ENCODE peak calls at places on chromosome 9, in seven cellular contexts. One of them, this sample, is unnamed.
A peak's percentile ranks its signal among the peaks of the same experiment; 100 is the strongest.

GRCh38 chr9:34413229-34413852 is 36.6 kb upstream of the MYORG start:
- DNase-seq in CD8-positive, alpha-beta memory T cell: no peak
- DNase-seq in psoas muscle: peak; percentile 44
- DNase-seq in left lung: no peak
- DNase-seq in naive thymus-derived CD4-positive, alpha-beta T cell: peak; percentile 5
- DNase-seq in hepatocyte: peak; percentile 76
- DNase-seq in IMR-90: peak; percentile 43
- DNase-seq in this sample: peak; percentile 40

GRCh38 chr9:122176916-122177315 is 17.2 kb downstream of the MORN5 start:
- DNase-seq in CD8-positive, alpha-beta memory T cell: no peak
- DNase-seq in left lung: no peak
- DNase-seq in IMR-90: no peak
- DNase-seq in psoas muscle: no peak
- DNase-seq in hepatocyte: no peak
- DNase-seq in naive thymus-derived CD4-positive, alpha-beta T cell: no peak
- DNase-seq in this sample: no peak

GRCh38 chr9:134101623-134102149 is 33.9 kb upstream of the BRD3 start:
- DNase-seq in CD8-positive, alpha-beta memory T cell: no peak
- DNase-seq in psoas muscle: no peak
- DNase-seq in naive thymus-derived CD4-positive, alpha-beta T cell: no peak
- DNase-seq in left lung: no peak
- DNase-seq in IMR-90: no peak
- DNase-seq in hepatocyte: no peak
- DNase-seq in this sample: no peak

GRCh38 chr9:15509931-15510788 is 610 bp downstream of the PSIP1 start:
- DNase-seq in CD8-positive, alpha-beta memory T cell: peak; percentile 47
- DNase-seq in naive thymus-derived CD4-positive, alpha-beta T cell: peak; percentile 50
- DNase-seq in left lung: peak; percentile 51
- DNase-seq in hepatocyte: peak; percentile 57
- DNase-seq in psoas muscle: peak; percentile 32
- DNase-seq in IMR-90: no peak
- DNase-seq in this sample: peak; percentile 29

GRCh38 chr9:42378418-42378815 is 195.0 kb downstream of the SPATA31A6 start:
- DNase-seq in psoas muscle: no peak
- DNase-seq in hepatocyte: no peak
- DNase-seq in left lung: no peak
- DNase-seq in CD8-positive, alpha-beta memory T cell: no peak
- DNase-seq in naive thymus-derived CD4-positive, alpha-beta T cell: no peak
- DNase-seq in IMR-90: no peak
- DNase-seq in this sample: no peak

GRCh38 chr9:122217640-122218039 is 11.1 kb downstream of the LHX6 start:
- DNase-seq in hepatocyte: no peak
- DNase-seq in naive thymus-derived CD4-positive, alpha-beta T cell: no peak
- DNase-seq in left lung: no peak
- DNase-seq in psoas muscle: no peak
- DNase-seq in IMR-90: no peak
- DNase-seq in CD8-positive, alpha-beta memory T cell: no peak
- DNase-seq in this sample: no peak

GRCh38 chr9:111959468-111959941 is 62.9 kb downstream of the UGCG start:
- DNase-seq in psoas muscle: peak; percentile 73
- DNase-seq in CD8-positive, alpha-beta memory T cell: no peak
- DNase-seq in hepatocyte: peak; percentile 85
- DNase-seq in left lung: peak; percentile 56
- DNase-seq in IMR-90: peak; percentile 89
- DNase-seq in naive thymus-derived CD4-positive, alpha-beta T cell: no peak
- DNase-seq in this sample: peak; percentile 13

GRCh38 chr9:108117775-108118174 is 628.2 kb upstream of the KLF4 start:
- DNase-seq in psoas muscle: no peak
- DNase-seq in CD8-positive, alpha-beta memory T cell: no peak
- DNase-seq in hepatocyte: no peak
- DNase-seq in IMR-90: no peak
- DNase-seq in naive thymus-derived CD4-positive, alpha-beta T cell: no peak
- DNase-seq in left lung: no peak
- DNase-seq in this sample: no peak

GRCh38 chr9:126619336-126619919 is 5.7 kb downstream of the LMX1B start:
- DNase-seq in left lung: no peak
- DNase-seq in CD8-positive, alpha-beta memory T cell: no peak
- DNase-seq in psoas muscle: no peak
- DNase-seq in naive thymus-derived CD4-positive, alpha-beta T cell: no peak
- DNase-seq in hepatocyte: no peak
- DNase-seq in IMR-90: no peak
- DNase-seq in this sample: no peak

GRCh38 chr9:26863074-26863473 is 29.5 kb downstream of the CAAP1 start:
- DNase-seq in IMR-90: peak; percentile 2
- DNase-seq in left lung: no peak
- DNase-seq in psoas muscle: no peak
- DNase-seq in naive thymus-derived CD4-positive, alpha-beta T cell: no peak
- DNase-seq in hepatocyte: peak; percentile 22
- DNase-seq in CD8-positive, alpha-beta memory T cell: no peak
- DNase-seq in this sample: no peak

GRCh38 chr9:7782390-7783120 is 17.0 kb downstream of the DMAC1 start:
- DNase-seq in CD8-positive, alpha-beta memory T cell: no peak
- DNase-seq in left lung: no peak
- DNase-seq in hepatocyte: no peak
- DNase-seq in psoas muscle: no peak
- DNase-seq in IMR-90: no peak
- DNase-seq in naive thymus-derived CD4-positive, alpha-beta T cell: no peak
- DNase-seq in this sample: no peak

GRCh38 chr9:123090956-123091355 is 57.5 kb downstream of the GPR21 start:
- DNase-seq in IMR-90: no peak
- DNase-seq in naive thymus-derived CD4-positive, alpha-beta T cell: no peak
- DNase-seq in CD8-positive, alpha-beta memory T cell: no peak
- DNase-seq in left lung: no peak
- DNase-seq in hepatocyte: no peak
- DNase-seq in psoas muscle: no peak
- DNase-seq in this sample: no peak

GRCh38 chr9:100595391-100596199 is 17.7 kb downstream of the CAVIN4 start:
- DNase-seq in IMR-90: peak; percentile 70
- DNase-seq in naive thymus-derived CD4-positive, alpha-beta T cell: peak; percentile 27
- DNase-seq in CD8-positive, alpha-beta memory T cell: no peak
- DNase-seq in hepatocyte: peak; percentile 77
- DNase-seq in left lung: no peak
- DNase-seq in psoas muscle: no peak
- DNase-seq in this sample: no peak

GRCh38 chr9:35891649-35892048 is 14.4 kb upstream of the HRCT1 start:
- DNase-seq in naive thymus-derived CD4-positive, alpha-beta T cell: no peak
- DNase-seq in CD8-positive, alpha-beta memory T cell: no peak
- DNase-seq in psoas muscle: no peak
- DNase-seq in IMR-90: no peak
- DNase-seq in hepatocyte: no peak
- DNase-seq in left lung: no peak
- DNase-seq in this sample: no peak

GRCh38 chr9:79917417-79917816 is 345.7 kb downstream of the TLE4 start:
- DNase-seq in left lung: no peak
- DNase-seq in naive thymus-derived CD4-positive, alpha-beta T cell: no peak
- DNase-seq in IMR-90: no peak
- DNase-seq in CD8-positive, alpha-beta memory T cell: no peak
- DNase-seq in psoas muscle: no peak
- DNase-seq in hepatocyte: no peak
- DNase-seq in this sample: no peak

GRCh38 chr9:113922160-113922559 is 46.1 kb downstream of the ZNF618 start:
- DNase-seq in CD8-positive, alpha-beta memory T cell: no peak
- DNase-seq in naive thymus-derived CD4-positive, alpha-beta T cell: no peak
- DNase-seq in hepatocyte: no peak
- DNase-seq in IMR-90: no peak
- DNase-seq in left lung: no peak
- DNase-seq in psoas muscle: no peak
- DNase-seq in this sample: no peak

GRCh38 chr9:113928269-113928668 is 52.2 kb downstream of the ZNF618 start:
- DNase-seq in left lung: no peak
- DNase-seq in IMR-90: no peak
- DNase-seq in psoas muscle: no peak
- DNase-seq in CD8-positive, alpha-beta memory T cell: no peak
- DNase-seq in naive thymus-derived CD4-positive, alpha-beta T cell: no peak
- DNase-seq in hepatocyte: no peak
- DNase-seq in this sample: no peak

GRCh38 chr9:113927277-113927676 is 51.2 kb downstream of the ZNF618 start:
- DNase-seq in psoas muscle: no peak
- DNase-seq in naive thymus-derived CD4-positive, alpha-beta T cell: no peak
- DNase-seq in hepatocyte: no peak
- DNase-seq in IMR-90: no peak
- DNase-seq in left lung: no peak
- DNase-seq in CD8-positive, alpha-beta memory T cell: no peak
- DNase-seq in this sample: no peak

GRCh38 chr9:113929634-113930092 is 53.6 kb downstream of the ZNF618 start:
- DNase-seq in CD8-positive, alpha-beta memory T cell: no peak
- DNase-seq in IMR-90: peak; percentile 87
- DNase-seq in naive thymus-derived CD4-positive, alpha-beta T cell: no peak
- DNase-seq in left lung: no peak
- DNase-seq in psoas muscle: no peak
- DNase-seq in hepatocyte: no peak
- DNase-seq in this sample: no peak

GRCh38 chr9:113926211-113926610 is 50.1 kb downstream of the ZNF618 start:
- DNase-seq in psoas muscle: no peak
- DNase-seq in naive thymus-derived CD4-positive, alpha-beta T cell: no peak
- DNase-seq in CD8-positive, alpha-beta memory T cell: no peak
- DNase-seq in left lung: no peak
- DNase-seq in IMR-90: no peak
- DNase-seq in hepatocyte: no peak
- DNase-seq in this sample: no peak
- H3K9me3 ChIP-seq in psoas muscle: peaks cover 24% of the 10 kb centered on the region
- H3K9me3 ChIP-seq in naive thymus-derived CD4-positive, alpha-beta T cell: no peaks in the 10 kb centered on the region
- H3K9me3 ChIP-seq in CD8-positive, alpha-beta memory T cell: no peaks in the 10 kb centered on the region
- H3K9me3 ChIP-seq in left lung: peaks cover 18% of the 10 kb centered on the region
- H3K9me3 ChIP-seq in IMR-90: peaks cover 5% of the 10 kb centered on the region
- H3K9me3 ChIP-seq in hepatocyte: no peaks in the 10 kb centered on the region
- H3K9me3 ChIP-seq in this sample: no peaks in the 10 kb centered on the region

DNA sequence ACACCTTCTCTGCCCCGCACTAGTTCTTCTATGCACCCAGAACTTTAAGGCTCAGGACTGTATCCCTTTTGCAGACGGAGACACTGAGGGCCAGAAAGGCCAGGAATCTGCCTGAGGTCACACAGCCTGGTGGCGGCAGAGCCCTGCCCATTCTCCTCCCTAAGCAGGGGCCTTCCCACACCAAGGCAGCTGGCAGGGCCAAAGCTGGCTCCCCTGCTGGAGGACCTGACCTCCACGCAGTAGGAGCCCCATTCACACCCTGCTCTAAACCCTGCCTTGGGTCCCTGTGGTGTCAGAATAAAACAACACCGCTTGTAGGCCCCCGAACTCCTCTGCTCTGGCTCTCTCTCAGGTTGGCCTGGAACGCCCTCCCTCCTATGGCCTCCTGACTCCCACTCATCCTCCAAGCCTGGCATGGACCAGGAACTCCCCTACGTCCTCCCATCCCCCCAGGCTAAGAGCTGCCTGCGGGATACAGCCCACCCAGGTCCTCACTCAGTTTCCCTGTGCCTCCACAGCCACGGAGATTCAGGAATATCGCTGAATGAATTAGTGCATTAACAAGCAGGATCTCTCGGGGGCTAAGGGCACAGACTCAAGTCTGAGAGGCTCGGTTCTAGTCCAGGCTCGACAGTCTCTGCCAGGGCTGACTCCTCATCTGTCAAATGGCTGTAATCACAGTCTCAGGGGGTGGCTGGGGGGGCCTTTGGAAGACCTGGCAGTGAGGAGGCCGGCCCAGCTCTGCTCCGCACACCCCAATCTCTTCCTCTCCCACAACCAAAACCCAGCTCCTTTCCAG is 2.8 kb downstream of the ST6GALNAC6 start:
- DNase-seq in psoas muscle: no peak
- DNase-seq in hepatocyte: no peak
- DNase-seq in CD8-positive, alpha-beta memory T cell: no peak
- DNase-seq in left lung: no peak
- DNase-seq in IMR-90: no peak
- DNase-seq in naive thymus-derived CD4-positive, alpha-beta T cell: no peak
- DNase-seq in this sample: no peak
- H3K4me1 ChIP-seq in psoas muscle: peaks cover 27% of the 10 kb centered on the region
- H3K4me1 ChIP-seq in hepatocyte: peaks cover 28% of the 10 kb centered on the region
- H3K4me1 ChIP-seq in CD8-positive, alpha-beta memory T cell: peaks cover 29% of the 10 kb centered on the region
- H3K4me1 ChIP-seq in left lung: peaks cover 41% of the 10 kb centered on the region
- H3K4me1 ChIP-seq in IMR-90: peaks cover 20% of the 10 kb centered on the region
- H3K4me1 ChIP-seq in naive thymus-derived CD4-positive, alpha-beta T cell: peaks cover 11% of the 10 kb centered on the region
- H3K4me1 ChIP-seq in this sample: peaks cover 34% of the 10 kb centered on the region

GRCh38 chr9:77978086-77978781 is 53.4 kb downstream of the GNAQ start:
- DNase-seq in psoas muscle: no peak
- DNase-seq in left lung: no peak
- DNase-seq in CD8-positive, alpha-beta memory T cell: no peak
- DNase-seq in hepatocyte: no peak
- DNase-seq in IMR-90: no peak
- DNase-seq in naive thymus-derived CD4-positive, alpha-beta T cell: no peak
- DNase-seq in this sample: no peak
- H3K27ac ChIP-seq in psoas muscle: no peak overlapping the region
- H3K27ac ChIP-seq in left lung: peak overlapping the region; percentile 49
- H3K27ac ChIP-seq in CD8-positive, alpha-beta memory T cell: no peak overlapping the region
- H3K27ac ChIP-seq in hepatocyte: peak overlapping the region; percentile 32
- H3K27ac ChIP-seq in IMR-90: no peak overlapping the region
- H3K27ac ChIP-seq in naive thymus-derived CD4-positive, alpha-beta T cell: peak overlapping the region; percentile 61
- H3K27ac ChIP-seq in this sample: peak overlapping the region; percentile 61

GRCh38 chr9:61674465-61674864 is 484.6 kb downstream of the SPATA31A7 start:
- DNase-seq in psoas muscle: no peak
- DNase-seq in left lung: no peak
- DNase-seq in naive thymus-derived CD4-positive, alpha-beta T cell: no peak
- DNase-seq in CD8-positive, alpha-beta memory T cell: no peak
- DNase-seq in IMR-90: no peak
- DNase-seq in hepatocyte: no peak
- DNase-seq in this sample: no peak

GRCh38 chr9:61673247-61673646 is 483.4 kb downstream of the SPATA31A7 start:
- DNase-seq in naive thymus-derived CD4-positive, alpha-beta T cell: no peak
- DNase-seq in hepatocyte: no peak
- DNase-seq in IMR-90: no peak
- DNase-seq in CD8-positive, alpha-beta memory T cell: no peak
- DNase-seq in psoas muscle: no peak
- DNase-seq in left lung: no peak
- DNase-seq in this sample: no peak

GRCh38 chr9:61671276-61671973 is 481.6 kb downstream of the SPATA31A7 start:
- DNase-seq in CD8-positive, alpha-beta memory T cell: no peak
- DNase-seq in hepatocyte: no peak
- DNase-seq in psoas muscle: no peak
- DNase-seq in naive thymus-derived CD4-positive, alpha-beta T cell: no peak
- DNase-seq in left lung: no peak
- DNase-seq in IMR-90: no peak
- DNase-seq in this sample: no peak

GRCh38 chr9:61674882-61675281 is 485.0 kb downstream of the SPATA31A7 start:
- DNase-seq in psoas muscle: no peak
- DNase-seq in IMR-90: no peak
- DNase-seq in naive thymus-derived CD4-positive, alpha-beta T cell: no peak
- DNase-seq in hepatocyte: no peak
- DNase-seq in left lung: no peak
- DNase-seq in CD8-positive, alpha-beta memory T cell: no peak
- DNase-seq in this sample: no peak

DNA sequence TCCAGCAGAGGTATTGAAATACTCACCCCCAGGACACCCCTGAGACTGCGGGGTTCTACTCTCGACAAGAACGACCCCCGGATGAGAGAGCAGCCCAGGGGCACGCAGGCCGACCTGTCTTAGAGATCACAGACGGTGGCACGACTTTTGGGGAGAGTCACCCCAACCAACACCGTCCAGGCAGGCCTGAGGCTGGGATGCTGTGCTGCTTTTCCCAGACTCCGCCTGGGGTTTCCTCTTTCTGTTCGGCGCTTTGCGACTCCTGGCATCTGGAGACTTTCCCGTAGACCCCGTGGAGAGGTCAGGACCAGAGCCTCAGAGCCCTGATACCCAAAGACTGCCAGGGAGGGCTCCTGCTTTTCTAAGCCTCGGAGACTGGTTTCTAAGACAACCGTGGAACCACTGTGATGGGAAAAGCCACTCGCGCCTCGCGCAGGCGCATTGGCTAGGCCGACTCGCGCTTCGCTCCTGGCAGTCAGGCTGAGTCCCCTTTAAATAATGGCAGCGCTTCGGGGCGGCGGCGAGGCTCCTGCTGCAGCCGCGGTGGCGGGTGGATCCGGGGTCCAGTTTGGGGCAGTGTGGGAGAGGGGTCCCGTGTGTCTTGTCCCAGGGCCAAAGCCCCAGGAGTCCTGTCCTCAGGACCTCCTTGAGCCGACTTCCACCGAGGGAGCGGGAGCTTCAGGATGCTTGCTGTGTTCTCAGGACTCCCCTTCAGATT is 484.0 kb downstream of the SPATA31A7 start:
- DNase-seq in hepatocyte: no peak
- DNase-seq in psoas muscle: no peak
- DNase-seq in left lung: no peak
- DNase-seq in CD8-positive, alpha-beta memory T cell: no peak
- DNase-seq in naive thymus-derived CD4-positive, alpha-beta T cell: no peak
- DNase-seq in IMR-90: no peak
- DNase-seq in this sample: no peak
- H3K9me3 ChIP-seq in hepatocyte: no peaks in the 10 kb centered on the region
- H3K9me3 ChIP-seq in psoas muscle: no peaks in the 10 kb centered on the region
- H3K9me3 ChIP-seq in left lung: peaks cover 40% of the 10 kb centered on the region
- H3K9me3 ChIP-seq in CD8-positive, alpha-beta memory T cell: no peaks in the 10 kb centered on the region
- H3K9me3 ChIP-seq in naive thymus-derived CD4-positive, alpha-beta T cell: no peaks in the 10 kb centered on the region
- H3K9me3 ChIP-seq in IMR-90: peaks cover 28% of the 10 kb centered on the region
- H3K9me3 ChIP-seq in this sample: no peaks in the 10 kb centered on the region

This sample was measured in heart right ventricle.